ENCODE peak calls at places on chromosomes 1 and 21, in four cellular contexts. R, I, T and P are unnamed samples.

GRCh38 chr1:236608930-236609726 is 4.8 kb upstream of the HEATR1 start:
- DNase-seq in T (peak; percentile 48), I (no peak), R (no peak), P (peak; percentile 81)

GRCh38 chr21:25283720-25284119 is 323.6 kb downstream of the MRPL39 start:
- DNase-seq in I (peak; percentile 7), R (no peak), T (no peak), P (peak; percentile 36)

GRCh38 chr1:107782192-107782845 is 182.7 kb downstream of the VAV3 start:
- DNase-seq in I (peak; percentile 18), R (peak; percentile 71), T (peak; percentile 50), P (peak; percentile 59)

GRCh38 chr1:92709738-92710137 is 75.2 kb downstream of the EVI5 start:
- DNase-seq in I (peak; percentile 50), R (no peak), T (no peak), P (no peak)

GRCh38 chr1:27824411-27824810 is 6.2 kb upstream of the PPP1R8 start:
- DNase-seq in I (no peak), T (no peak), R (no peak), P (no peak)

GRCh38 chr1:49523764-49524163 is 500.0 kb downstream of the AGBL4 start:
- DNase-seq in R (no peak), T (no peak), I (no peak), P (no peak)

GRCh38 chr21:25456672-25457071 is 150.6 kb downstream of the MRPL39 start:
- DNase-seq in I (no peak), R (no peak), T (no peak), P (no peak)

GRCh38 chr1:53678046-53678445 is 60.9 kb downstream of the GLIS1 start:
- DNase-seq in T (no peak), I (no peak), R (no peak), P (no peak)

GRCh38 chr1:79982218-79982617 is 975.7 kb upstream of the ADGRL4 start:
- DNase-seq in T (peak; percentile 20), I (peak; percentile 58), R (no peak), P (no peak)

GRCh38 chr1:93591833-93592635 is 89.6 kb downstream of the BCAR3 start:
- DNase-seq in R (no peak), I (no peak), T (peak; percentile 94), P (no peak)

GRCh38 chr1:46569909-46570725 is 18.7 kb upstream of the KNCN start:
- DNase-seq in R (no peak), T (no peak), I (peak; percentile 8), P (no peak)

GRCh38 chr1:75725861-75726361 is 1.4 kb downstream of the ACADM start:
- DNase-seq in R (no peak), T (peak; percentile 62), I (no peak), P (peak; percentile 8)

GRCh38 chr21:41432567-41433460 is 6.8 kb downstream of the MX1 start:
- DNase-seq in R (no peak), T (no peak), I (no peak), P (no peak)

GRCh38 chr1:117346206-117346928 is 20.9 kb upstream of the MAN1A2 start:
- DNase-seq in T (no peak), I (no peak), R (peak; percentile 52), P (no peak)

GRCh38 chr1:62438163-62438562 is 1.3 kb downstream of the USP1 start:
- DNase-seq in R (no peak), T (no peak), I (no peak), P (peak; percentile 43)

GRCh38 chr1:228647523-228648444 is 87.5 kb upstream of the RHOU start:
- DNase-seq in R (peak; percentile 16), T (peak; percentile 76), I (no peak), P (peak; percentile 82)

GRCh38 chr1:203450541-203451149 is 25.0 kb upstream of the PRELP start:
- DNase-seq in R (no peak), T (no peak), I (no peak), P (no peak)

GRCh38 chr1:220990417-220991337 is 111.4 kb downstream of the HLX start:
- DNase-seq in I (peak; percentile 21), R (no peak), T (no peak), P (no peak)

GRCh38 chr1:238343869-238344268 is 453.1 kb upstream of the ZP4 start:
- DNase-seq in R (no peak), I (no peak), T (no peak), P (no peak)

GRCh38 chr21:41369105-41369914 is 7.5 kb downstream of the MX2 start:
- DNase-seq in R (peak; percentile 23), I (no peak), T (no peak), P (no peak)

GRCh38 chr1:211944733-211945500 is 90.4 kb downstream of the INTS7 start:
- DNase-seq in T (peak; percentile 81), I (no peak), R (no peak), P (peak; percentile 92)

GRCh38 chr1:84737572-84737971 is 47.3 kb upstream of the SSX2IP start:
- DNase-seq in T (no peak), I (no peak), R (no peak), P (no peak)

GRCh38 chr1:178926046-178926445 is 55.2 kb upstream of the ANGPTL1 start:
- DNase-seq in R (no peak), T (no peak), I (no peak), P (no peak)

GRCh38 chr1:20308569-20308968 is 17.9 kb downstream of the VWA5B1 start:
- DNase-seq in I (no peak), T (no peak), R (no peak), P (no peak)

GRCh38 chr1:205497351-205497750 is 7.1 kb upstream of the CDK18 start:
- DNase-seq in I (no peak), R (no peak), T (no peak), P (no peak)

GRCh38 chr1:63821650-63822049 is 47.8 kb downstream of the ROR1 start:
- DNase-seq in I (no peak), T (no peak), R (no peak), P (no peak)

GRCh38 chr1:9293512-9294439 is 1.1 kb downstream of the SPSB1 start:
- DNase-seq in I (no peak), T (peak; percentile 49), R (peak; percentile 45), P (no peak)

GRCh38 chr1:116122955-116123757 is 12.0 kb downstream of the MAB21L3 start:
- DNase-seq in R (no peak), T (peak; percentile 79), I (no peak), P (no peak)

GRCh38 chr1:8203551-8203950 is 114.4 kb upstream of the SLC45A1 start:
- DNase-seq in I (no peak), R (no peak), T (no peak), P (no peak)

GRCh38 chr21:44549525-44550211 is 1.6 kb downstream of the KRTAP10-2 start:
- DNase-seq in R (no peak), T (no peak), I (no peak), P (no peak)

GRCh38 chr1:54668567-54668966 is 27.0 kb downstream of the MROH7 start:
- DNase-seq in R (no peak), I (no peak), T (no peak), P (no peak)

GRCh38 chr1:235566092-235566491 is 61.8 kb upstream of the B3GALNT2 start:
- DNase-seq in I (no peak), R (no peak), T (no peak), P (no peak)

GRCh38 chr1:26889580-26890466 is at the start of gene GPN2:
- DNase-seq in R (peak; percentile 75), I (no peak), T (peak; percentile 88), P (peak; percentile 82)

GRCh38 chr1:53585116-53585515 is 125.9 kb downstream of the DMRTB1 start:
- DNase-seq in I (peak; percentile 44), R (peak; percentile 24), T (no peak), P (peak; percentile 3)

GRCh38 chr1:2042830-2043773 is 7.1 kb upstream of the PRKCZ start:
- DNase-seq in T (peak; percentile 69), R (no peak), I (no peak), P (peak; percentile 72)
- H3K27me3 ChIP-seq in T (peaks cover 4% of the 10 kb centered on the region), R (no peaks in the 10 kb centered on the region), I (peaks cover 34% of the 10 kb centered on the region), P (no peaks in the 10 kb centered on the region)

GRCh38 chr1:41846595-41846994 is 72.1 kb downstream of the HIVEP3 start:
- DNase-seq in R (no peak), T (no peak), I (no peak), P (no peak)
- H3K4me3 ChIP-seq in R (no peak overlapping the region), T (no peak overlapping the region), I (no peak overlapping the region), P (no peak overlapping the region)

GRCh38 chr21:34649400-34649799 is 19.4 kb upstream of the CLIC6 start:
- DNase-seq in R (no peak), I (no peak), T (no peak), P (no peak)

GRCh38 chr21:34648739-34649297 is 20.0 kb upstream of the CLIC6 start:
- DNase-seq in I (no peak), R (no peak), T (no peak), P (no peak)

GRCh38 chr21:34653522-34653921 is 15.3 kb upstream of the CLIC6 start:
- DNase-seq in T (no peak), I (no peak), R (no peak), P (no peak)

GRCh38 chr21:34651642-34652041 is 17.2 kb upstream of the CLIC6 start:
- DNase-seq in T (no peak), R (no peak), I (no peak), P (no peak)

DNA sequence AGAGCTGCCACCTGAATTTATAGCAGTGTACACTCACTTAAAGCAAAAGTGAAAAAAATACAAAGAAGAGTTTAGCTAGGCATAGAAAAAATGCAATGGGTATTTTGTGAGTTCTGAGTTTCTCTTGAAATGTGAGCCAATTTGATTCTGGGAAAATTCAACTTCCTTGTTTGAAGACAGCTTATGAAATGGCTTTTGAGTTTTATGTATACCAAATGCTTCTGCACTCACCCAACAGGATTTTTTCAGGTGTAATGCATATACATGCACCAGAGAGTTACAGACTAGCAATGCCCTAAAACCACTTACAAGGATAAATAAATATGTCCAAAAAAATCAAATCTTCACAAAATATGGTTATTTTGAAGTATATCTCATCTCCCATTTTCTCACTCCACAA is 17.8 kb upstream of the CLIC6 start:
- DNase-seq in I (no peak), R (no peak), T (no peak), P (no peak)
- H3K27me3 ChIP-seq in I (no peaks in the 10 kb centered on the region), R (peaks cover 5% of the 10 kb centered on the region), T (no peaks in the 10 kb centered on the region), P (no peaks in the 10 kb centered on the region)

DNA sequence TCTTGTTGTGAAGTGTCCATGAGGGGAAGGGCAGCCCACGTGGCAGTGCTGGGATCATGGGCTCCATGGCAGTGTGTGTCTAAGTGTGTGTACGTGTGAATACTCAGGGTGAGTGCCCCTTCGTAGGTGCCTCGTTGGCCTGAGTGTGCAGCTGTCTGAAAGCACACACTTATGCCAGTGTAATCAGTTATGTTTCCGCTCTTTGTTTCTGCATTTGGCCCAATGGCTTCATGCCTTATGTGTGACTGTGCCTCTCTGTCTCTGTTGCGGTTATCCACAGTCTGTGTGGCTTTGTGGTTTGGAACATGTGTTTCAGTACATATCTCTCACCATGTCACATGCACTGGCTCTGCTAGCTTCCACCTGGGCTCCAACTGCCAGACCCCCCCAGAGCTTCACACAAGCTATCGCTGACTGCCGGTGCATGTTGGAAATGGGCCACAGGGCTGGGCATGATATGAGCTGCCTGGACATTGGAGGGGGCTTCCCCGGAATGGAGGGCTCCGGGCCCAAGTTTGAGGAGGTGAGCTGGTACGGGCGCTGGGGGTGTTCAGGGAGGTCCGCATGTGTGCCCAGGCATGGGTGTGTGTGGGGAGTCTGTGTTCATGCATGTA is 70.3 kb upstream of the TINAGL1 start:
- DNase-seq in T (no peak), I (peak; percentile 43), R (no peak), P (no peak)
- H3K4me3 ChIP-seq in T (no peak overlapping the region), I (no peak overlapping the region), R (no peak overlapping the region), P (no peak overlapping the region)

GRCh38 chr1:143672983-143673382 is 298.8 kb downstream of the FAM72C start:
- DNase-seq in R (no peak), T (no peak), I (no peak), P (no peak)
- H3K27me3 ChIP-seq in R (peaks cover 3% of the 10 kb centered on the region), T (no peaks in the 10 kb centered on the region), I (no peaks in the 10 kb centered on the region), P (no peaks in the 10 kb centered on the region)

GRCh38 chr1:15620155-15620545 is 2.9 kb downstream of the DDI2 start:
- DNase-seq in T (no peak), R (peak; percentile 29), I (no peak), P (no peak)
- H3K4me3 ChIP-seq in T (no peak overlapping the region), R (peak overlapping the region; percentile 69), I (no peak overlapping the region), P (peak overlapping the region; percentile 2)